ENCODE peak calls at places on chromosome 7, in six cellular contexts. D is iris pigment epithelial cell, B is LHCN-M2, M is T-cell, S is A172, X is uterus. H is an unnamed sample.

GRCh38 chr7:14698239-14698638 is 204.3 kb downstream of the DGKB start:
- DNase-seq in D (no peak), X (no peak), S (peak), B (no peak), M (no peak), H (no peak)

GRCh38 chr7:81822811-81823210 is 53.0 kb upstream of the HGF start:
- DNase-seq in X (no peak), S (no peak), M (no peak), B (peak), D (no peak), H (no peak)

GRCh38 chr7:77917500-77918262 is 119.1 kb downstream of the PHTF2 start:
- DNase-seq in B (no peak), M (no peak), X (no peak), S (no peak), D (no peak), H (no peak)

GRCh38 chr7:129098409-129099084 is 43.6 kb upstream of the TNPO3 start:
- DNase-seq in S (no peak), M (no peak), D (no peak), X (no peak), B (no peak), H (no peak)

GRCh38 chr7:77674878-77675277 is 21.4 kb upstream of the RSBN1L start:
- DNase-seq in M (no peak), S (peak), D (peak), X (no peak), B (peak), H (no peak)

GRCh38 chr7:116316838-116317612 is 106.7 kb downstream of the TES start:
- DNase-seq in B (peak), D (peak), M (no peak), X (peak), S (peak), H (peak)

GRCh38 chr7:129875745-129876411 is 76.9 kb downstream of the UBE2H start:
- DNase-seq in B (peak), D (peak), S (peak), M (no peak), X (no peak), H (no peak)

GRCh38 chr7:142557971-142558582 is 191.2 kb upstream of the PRSS1 start:
- DNase-seq in M (peak), B (peak), D (peak), S (peak), X (no peak), H (peak)

GRCh38 chr7:909358-910329 is 33.3 kb downstream of the GET4 start:
- DNase-seq in B (peak), M (no peak), D (peak), X (no peak), S (no peak), H (peak)

GRCh38 chr7:130628901-130629300 is 39.6 kb downstream of the COPG2 start:
- DNase-seq in M (no peak), D (no peak), X (no peak), S (no peak), B (no peak), H (no peak)